ENCODE peak calls at places on chromosomes 12 and 14, in nine cellular contexts. Y is NB4; F is HFF-Myc; G is CD4-positive, alpha-beta T cell; J is GM10248; O is body of pancreas; Z is AG09309; A is astrocyte of the cerebellum; Q is H9. R is an unnamed sample.

GRCh38 chr14:70254476-70254961 is 65.8 kb upstream of the SLC8A3 start:
- DNase-seq in Y (peak), F (no peak), G (no peak), J (peak), O (peak), Z (no peak), A (no peak), Q (peak), R (peak)

GRCh38 chr12:117387832-117388231 is 26.4 kb upstream of the NOS1 start:
- DNase-seq in Y (no peak), F (no peak), G (no peak), J (no peak), O (no peak), Z (no peak), A (no peak), Q (no peak), R (no peak)

GRCh38 chr12:92237262-92237661 is 91.6 kb upstream of the BTG1 start:
- DNase-seq in Y (no peak), F (no peak), G (no peak), J (no peak), O (no peak), Z (no peak), A (no peak), Q (no peak), R (no peak)

GRCh38 chr14:32986791-32987545 is 48.3 kb downstream of the NPAS3 start:
- DNase-seq in Y (no peak), F (no peak), G (no peak), J (no peak), O (no peak), Z (no peak), A (peak), Q (no peak), R (no peak)

GRCh38 chr12:52865090-52865944 is 16.5 kb upstream of the KRT78 start:
- DNase-seq in Y (peak), F (no peak), G (no peak), J (peak), O (peak), Z (no peak), A (peak), Q (peak), R (peak)

GRCh38 chr12:112169086-112169872 is 43.9 kb downstream of the TRAFD1 start:
- DNase-seq in Y (no peak), F (no peak), G (no peak), J (no peak), O (no peak), Z (no peak), A (no peak), Q (no peak), R (no peak)

GRCh38 chr14:93135399-93135798 is 19.7 kb upstream of the ITPK1 start:
- DNase-seq in Y (no peak), F (no peak), G (no peak), J (no peak), O (peak), Z (no peak), A (no peak), Q (no peak), R (no peak)

GRCh38 chr12:46711756-46712155 is 114.0 kb downstream of the SLC38A4 start:
- DNase-seq in Y (no peak), F (no peak), G (no peak), J (no peak), O (no peak), Z (peak), A (peak), Q (no peak), R (no peak)

GRCh38 chr14:57066887-57067513 is 201.7 kb downstream of the EXOC5 start:
- DNase-seq in Y (peak), F (no peak), G (no peak), J (peak), O (peak), Z (no peak), A (no peak), Q (peak), R (peak)

GRCh38 chr12:124053855-124054254 is 80.8 kb downstream of the ZNF664 start:
- DNase-seq in Y (peak), F (peak), G (no peak), J (no peak), O (peak), Z (no peak), A (peak), Q (peak), R (peak)

GRCh38 chr14:63972323-63972932 is 119.6 kb downstream of the SYNE2 start:
- DNase-seq in Y (no peak), F (no peak), G (no peak), J (no peak), O (no peak), Z (no peak), A (no peak), Q (no peak), R (peak)

GRCh38 chr14:78512021-78512420 is 341.8 kb downstream of the NRXN3 start:
- DNase-seq in Y (no peak), F (no peak), G (no peak), J (no peak), O (no peak), Z (no peak), A (no peak), Q (no peak), R (no peak)

GRCh38 chr12:107287436-107288413 is 194.4 kb upstream of the CRY1 start:
- DNase-seq in Y (no peak), F (no peak), G (no peak), J (no peak), O (no peak), Z (no peak), A (no peak), Q (no peak), R (peak)

GRCh38 chr12:49612210-49612609 is 6.8 kb upstream of the FAM186B start:
- DNase-seq in Y (no peak), F (no peak), G (no peak), J (no peak), O (no peak), Z (no peak), A (no peak), Q (no peak), R (no peak)

GRCh38 chr12:22925593-22925992 is 300.6 kb downstream of the ETNK1 start:
- DNase-seq in Y (no peak), F (no peak), G (no peak), J (no peak), O (no peak), Z (no peak), A (no peak), Q (no peak), R (no peak)

GRCh38 chr12:119868992-119869391 is 8.1 kb downstream of the CIT start:
- DNase-seq in Y (no peak), F (peak), G (no peak), J (no peak), O (no peak), Z (no peak), A (no peak), Q (no peak), R (no peak)

GRCh38 chr12:102659200-102659911 is 179.0 kb upstream of the IGF1 start:
- DNase-seq in Y (peak), F (no peak), G (no peak), J (no peak), O (no peak), Z (no peak), A (no peak), Q (no peak), R (no peak)
- TF ChIP-seq CTCF in Y (peak), F (peak), G (no peak), J (no peak), O (no peak), Z (peak), A (no peak), Q (peak), R (no peak)

GRCh38 chr14:23481992-23482813 is 12.7 kb downstream of the NGDN start:
- DNase-seq in Y (no peak), F (no peak), G (no peak), J (no peak), O (no peak), Z (no peak), A (no peak), Q (no peak), R (no peak)
- TF ChIP-seq CTCF in Y (no peak), F (no peak), G (no peak), J (no peak), O (no peak), Z (no peak), A (no peak), Q (peak), R (no peak)

GRCh38 chr14:26252176-26252575 is 345.7 kb downstream of the NOVA1 start:
- DNase-seq in Y (no peak), F (no peak), G (no peak), J (no peak), O (no peak), Z (no peak), A (no peak), Q (no peak), R (no peak)

DNA sequence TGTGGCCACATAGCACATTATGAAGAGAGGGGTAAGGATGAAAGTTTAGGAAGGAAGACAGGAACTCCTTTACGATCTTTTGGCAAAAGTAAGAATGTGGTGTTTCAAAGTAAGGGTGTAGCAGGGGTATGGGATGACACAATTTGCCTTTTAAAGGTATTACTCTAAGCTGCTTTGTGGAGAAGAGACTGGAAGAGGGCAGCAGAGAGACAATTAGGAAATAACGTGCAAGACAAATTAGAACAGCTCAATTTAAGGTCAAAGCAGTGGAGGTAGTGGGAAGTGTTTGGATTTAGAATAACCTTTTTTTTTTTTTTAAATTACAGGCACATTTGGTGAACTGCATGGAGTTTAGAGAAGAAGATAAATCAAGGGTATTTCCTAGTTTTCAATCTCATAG is 342.6 kb downstream of the NOVA1 start:
- DNase-seq in Y (peak), F (no peak), G (no peak), J (no peak), O (no peak), Z (no peak), A (no peak), Q (no peak), R (no peak)
- TF ChIP-seq CTCF in Y (no peak), F (no peak), G (no peak), J (no peak), O (peak), Z (no peak), A (peak), Q (peak), R (no peak)

DNA sequence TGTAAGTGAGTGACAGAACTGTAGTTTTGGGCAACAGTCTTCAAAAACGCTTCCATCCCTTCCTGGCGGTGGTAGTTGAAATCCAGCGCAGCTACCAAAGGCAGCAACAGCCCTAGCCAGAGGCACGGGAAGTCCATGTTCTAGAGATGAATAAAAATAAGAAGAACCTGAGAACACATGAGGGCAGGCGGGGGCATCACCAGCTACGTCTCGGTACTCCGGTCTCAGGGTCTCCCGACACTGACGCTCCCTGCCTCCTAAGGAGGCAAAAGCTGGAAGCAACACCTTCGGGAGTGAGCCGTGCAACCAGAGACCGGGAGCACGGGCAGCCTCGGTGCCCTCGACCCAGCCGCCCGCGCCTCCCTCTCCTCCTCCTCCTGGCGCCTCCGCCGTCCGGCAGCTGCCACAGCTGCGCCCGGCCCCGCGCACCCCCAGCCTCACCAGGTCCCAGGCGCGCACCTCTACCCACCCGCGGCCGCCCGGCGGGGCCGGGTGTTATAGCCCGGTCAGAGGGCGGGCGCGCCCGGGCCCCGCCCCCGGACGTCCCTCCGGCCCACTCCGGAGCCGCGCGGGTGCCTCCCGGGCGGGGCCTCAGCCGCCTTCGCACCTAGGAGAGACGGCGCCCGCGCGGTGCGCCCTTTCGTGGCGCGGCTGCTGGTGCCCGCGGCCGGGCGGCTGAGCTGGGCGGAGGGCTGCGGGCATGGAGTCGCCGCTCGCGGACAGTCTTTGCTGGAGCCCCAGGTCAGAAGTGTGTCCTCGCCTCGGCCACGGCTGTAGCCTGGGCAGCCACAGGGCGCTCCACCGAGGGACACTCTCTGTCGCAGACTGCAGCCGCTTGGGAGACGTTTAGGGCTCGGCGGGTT is at the start of gene CPM:
- DNase-seq in Y (peak), F (no peak), G (peak), J (peak), O (peak), Z (no peak), A (no peak), Q (peak), R (peak)
- TF ChIP-seq CTCF in Y (no peak), F (no peak), G (no peak), J (no peak), O (peak), Z (no peak), A (no peak), Q (no peak), R (no peak)